ENCODE peak calls at places on chromosomes 13 and 19, in ten cellular contexts. One of them, this sample, is unnamed.

GRCh38 chr19:35106291-35106583 is 9.4 kb upstream of the FXYD3 start:
- DNase-seq in NCI-H1436: no peak
- DNase-seq in fibroblast of mammary gland: no peak
- DNase-seq in lower leg skin: no peak
- DNase-seq in right cardiac atrium: peak; percentile 46
- DNase-seq in GDM1: no peak
- DNase-seq in AG09309: no peak
- DNase-seq in NCI-H526: no peak
- DNase-seq in GM10248: no peak
- DNase-seq in stimulated activated CD4-positive, alpha-beta T cell treated with anti-CD3 and anti-CD28 coated beads, TNF-alpha, amount 100 ng/mL, for 4 hours: no peak
- DNase-seq in this sample: no peak

GRCh38 chr19:42524250-42524649 is 4.0 kb downstream of the CEACAM1 start:
- DNase-seq in NCI-H1436: no peak
- DNase-seq in fibroblast of mammary gland: no peak
- DNase-seq in lower leg skin: peak; percentile 76
- DNase-seq in right cardiac atrium: no peak
- DNase-seq in GDM1: no peak
- DNase-seq in AG09309: no peak
- DNase-seq in NCI-H526: no peak
- DNase-seq in GM10248: no peak
- DNase-seq in stimulated activated CD4-positive, alpha-beta T cell treated with anti-CD3 and anti-CD28 coated beads, TNF-alpha, amount 100 ng/mL, for 4 hours: no peak
- DNase-seq in this sample: no peak

GRCh38 chr13:35471466-35472307 is 4.8 kb downstream of the MAB21L1 start:
- DNase-seq in NCI-H1436: no peak
- DNase-seq in fibroblast of mammary gland: peak; percentile 75
- DNase-seq in lower leg skin: no peak
- DNase-seq in right cardiac atrium: peak; percentile 43
- DNase-seq in GDM1: no peak
- DNase-seq in AG09309: no peak
- DNase-seq in NCI-H526: no peak
- DNase-seq in GM10248: no peak
- DNase-seq in stimulated activated CD4-positive, alpha-beta T cell treated with anti-CD3 and anti-CD28 coated beads, TNF-alpha, amount 100 ng/mL, for 4 hours: no peak
- DNase-seq in this sample: no peak

GRCh38 chr19:15631817-15632216 is 8.9 kb upstream of the CYP4F3 start:
- DNase-seq in NCI-H1436: no peak
- DNase-seq in fibroblast of mammary gland: peak; percentile 1
- DNase-seq in lower leg skin: no peak
- DNase-seq in right cardiac atrium: peak; percentile 53
- DNase-seq in GDM1: no peak
- DNase-seq in AG09309: no peak
- DNase-seq in NCI-H526: no peak
- DNase-seq in GM10248: no peak
- DNase-seq in stimulated activated CD4-positive, alpha-beta T cell treated with anti-CD3 and anti-CD28 coated beads, TNF-alpha, amount 100 ng/mL, for 4 hours: no peak
- DNase-seq in this sample: no peak

GRCh38 chr19:18098891-18099622 is 1.5 kb downstream of the MAST3 start:
- DNase-seq in NCI-H1436: no peak
- DNase-seq in fibroblast of mammary gland: no peak
- DNase-seq in lower leg skin: no peak
- DNase-seq in right cardiac atrium: peak; percentile 57
- DNase-seq in GDM1: no peak
- DNase-seq in AG09309: no peak
- DNase-seq in NCI-H526: no peak
- DNase-seq in GM10248: peak; percentile 84
- DNase-seq in stimulated activated CD4-positive, alpha-beta T cell treated with anti-CD3 and anti-CD28 coated beads, TNF-alpha, amount 100 ng/mL, for 4 hours: no peak
- DNase-seq in this sample: no peak

GRCh38 chr13:100381595-100382224 is 206.9 kb downstream of the GGACT start:
- DNase-seq in NCI-H1436: no peak
- DNase-seq in fibroblast of mammary gland: peak; percentile 41
- DNase-seq in lower leg skin: no peak
- DNase-seq in right cardiac atrium: peak; percentile 22
- DNase-seq in GDM1: no peak
- DNase-seq in AG09309: no peak
- DNase-seq in NCI-H526: no peak
- DNase-seq in GM10248: no peak
- DNase-seq in stimulated activated CD4-positive, alpha-beta T cell treated with anti-CD3 and anti-CD28 coated beads, TNF-alpha, amount 100 ng/mL, for 4 hours: no peak
- DNase-seq in this sample: no peak

GRCh38 chr19:2053601-2054389 is 2.8 kb upstream of the MKNK2 start:
- DNase-seq in NCI-H1436: no peak
- DNase-seq in fibroblast of mammary gland: no peak
- DNase-seq in lower leg skin: no peak
- DNase-seq in right cardiac atrium: peak; percentile 95
- DNase-seq in GDM1: no peak
- DNase-seq in AG09309: no peak
- DNase-seq in NCI-H526: no peak
- DNase-seq in GM10248: no peak
- DNase-seq in stimulated activated CD4-positive, alpha-beta T cell treated with anti-CD3 and anti-CD28 coated beads, TNF-alpha, amount 100 ng/mL, for 4 hours: no peak
- DNase-seq in this sample: no peak

GRCh38 chr19:38184815-38185214 is 39.2 kb downstream of the DPF1 start:
- DNase-seq in NCI-H1436: no peak
- DNase-seq in fibroblast of mammary gland: no peak
- DNase-seq in lower leg skin: no peak
- DNase-seq in right cardiac atrium: no peak
- DNase-seq in GDM1: no peak
- DNase-seq in AG09309: no peak
- DNase-seq in NCI-H526: no peak
- DNase-seq in GM10248: no peak
- DNase-seq in stimulated activated CD4-positive, alpha-beta T cell treated with anti-CD3 and anti-CD28 coated beads, TNF-alpha, amount 100 ng/mL, for 4 hours: no peak
- DNase-seq in this sample: no peak

GRCh38 chr19:56295531-56296455 is 18.8 kb downstream of the ZSCAN5A start:
- DNase-seq in NCI-H1436: no peak
- DNase-seq in fibroblast of mammary gland: no peak
- DNase-seq in lower leg skin: no peak
- DNase-seq in right cardiac atrium: no peak
- DNase-seq in GDM1: no peak
- DNase-seq in AG09309: no peak
- DNase-seq in NCI-H526: no peak
- DNase-seq in GM10248: no peak
- DNase-seq in stimulated activated CD4-positive, alpha-beta T cell treated with anti-CD3 and anti-CD28 coated beads, TNF-alpha, amount 100 ng/mL, for 4 hours: no peak
- DNase-seq in this sample: no peak

GRCh38 chr13:39350461-39350881 is 252.5 kb downstream of the LHFPL6 start:
- DNase-seq in NCI-H1436: no peak
- DNase-seq in fibroblast of mammary gland: no peak
- DNase-seq in lower leg skin: no peak
- DNase-seq in right cardiac atrium: peak; percentile 60
- DNase-seq in GDM1: no peak
- DNase-seq in AG09309: no peak
- DNase-seq in NCI-H526: no peak
- DNase-seq in GM10248: no peak
- DNase-seq in stimulated activated CD4-positive, alpha-beta T cell treated with anti-CD3 and anti-CD28 coated beads, TNF-alpha, amount 100 ng/mL, for 4 hours: no peak
- DNase-seq in this sample: no peak

GRCh38 chr13:44031555-44031954 is 151.9 kb downstream of the LACC1 start:
- DNase-seq in NCI-H1436: no peak
- DNase-seq in fibroblast of mammary gland: no peak
- DNase-seq in lower leg skin: no peak
- DNase-seq in right cardiac atrium: no peak
- DNase-seq in GDM1: no peak
- DNase-seq in AG09309: no peak
- DNase-seq in NCI-H526: no peak
- DNase-seq in GM10248: no peak
- DNase-seq in stimulated activated CD4-positive, alpha-beta T cell treated with anti-CD3 and anti-CD28 coated beads, TNF-alpha, amount 100 ng/mL, for 4 hours: no peak
- DNase-seq in this sample: no peak

GRCh38 chr19:43595605-43595998 is 332 bp downstream of the IRGQ start:
- DNase-seq in NCI-H1436: no peak
- DNase-seq in fibroblast of mammary gland: no peak
- DNase-seq in lower leg skin: no peak
- DNase-seq in right cardiac atrium: no peak
- DNase-seq in GDM1: no peak
- DNase-seq in AG09309: no peak
- DNase-seq in NCI-H526: no peak
- DNase-seq in GM10248: no peak
- DNase-seq in stimulated activated CD4-positive, alpha-beta T cell treated with anti-CD3 and anti-CD28 coated beads, TNF-alpha, amount 100 ng/mL, for 4 hours: no peak
- DNase-seq in this sample: no peak

GRCh38 chr13:29654807-29655547 is 59.5 kb upstream of the SLC7A1 start:
- DNase-seq in NCI-H1436: no peak
- DNase-seq in fibroblast of mammary gland: peak; percentile 93
- DNase-seq in lower leg skin: no peak
- DNase-seq in right cardiac atrium: no peak
- DNase-seq in GDM1: no peak
- DNase-seq in AG09309: peak; percentile 66
- DNase-seq in NCI-H526: no peak
- DNase-seq in GM10248: no peak
- DNase-seq in stimulated activated CD4-positive, alpha-beta T cell treated with anti-CD3 and anti-CD28 coated beads, TNF-alpha, amount 100 ng/mL, for 4 hours: no peak
- DNase-seq in this sample: peak; percentile 63

GRCh38 chr13:106533101-106533939 is 2.1 kb downstream of the EFNB2 start:
- DNase-seq in NCI-H1436: peak; percentile 51
- DNase-seq in fibroblast of mammary gland: peak; percentile 78
- DNase-seq in lower leg skin: peak; percentile 94
- DNase-seq in right cardiac atrium: peak; percentile 93
- DNase-seq in GDM1: no peak
- DNase-seq in AG09309: no peak
- DNase-seq in NCI-H526: peak; percentile 67
- DNase-seq in GM10248: peak; percentile 41
- DNase-seq in stimulated activated CD4-positive, alpha-beta T cell treated with anti-CD3 and anti-CD28 coated beads, TNF-alpha, amount 100 ng/mL, for 4 hours: no peak
- DNase-seq in this sample: no peak

GRCh38 chr13:68304287-68304893 is 1074.3 kb upstream of the PCDH9 start:
- DNase-seq in NCI-H1436: no peak
- DNase-seq in fibroblast of mammary gland: peak; percentile 8
- DNase-seq in lower leg skin: no peak
- DNase-seq in right cardiac atrium: no peak
- DNase-seq in GDM1: no peak
- DNase-seq in AG09309: no peak
- DNase-seq in NCI-H526: no peak
- DNase-seq in GM10248: peak; percentile 17
- DNase-seq in stimulated activated CD4-positive, alpha-beta T cell treated with anti-CD3 and anti-CD28 coated beads, TNF-alpha, amount 100 ng/mL, for 4 hours: no peak
- DNase-seq in this sample: no peak

GRCh38 chr13:71118779-71119364 is 748.1 kb downstream of the DACH1 start:
- DNase-seq in NCI-H1436: no peak
- DNase-seq in fibroblast of mammary gland: no peak
- DNase-seq in lower leg skin: no peak
- DNase-seq in right cardiac atrium: no peak
- DNase-seq in GDM1: no peak
- DNase-seq in AG09309: no peak
- DNase-seq in NCI-H526: no peak
- DNase-seq in GM10248: no peak
- DNase-seq in stimulated activated CD4-positive, alpha-beta T cell treated with anti-CD3 and anti-CD28 coated beads, TNF-alpha, amount 100 ng/mL, for 4 hours: no peak
- DNase-seq in this sample: no peak

GRCh38 chr13:41658057-41658642 is 200.8 kb downstream of the RGCC start:
- DNase-seq in NCI-H1436: no peak
- DNase-seq in fibroblast of mammary gland: peak; percentile 60
- DNase-seq in lower leg skin: no peak
- DNase-seq in right cardiac atrium: no peak
- DNase-seq in GDM1: no peak
- DNase-seq in AG09309: peak; percentile 25
- DNase-seq in NCI-H526: no peak
- DNase-seq in GM10248: no peak
- DNase-seq in stimulated activated CD4-positive, alpha-beta T cell treated with anti-CD3 and anti-CD28 coated beads, TNF-alpha, amount 100 ng/mL, for 4 hours: no peak
- DNase-seq in this sample: no peak

GRCh38 chr19:6590458-6591319 is at the start of gene CD70:
- DNase-seq in NCI-H1436: no peak
- DNase-seq in fibroblast of mammary gland: no peak
- DNase-seq in lower leg skin: peak; percentile 92
- DNase-seq in right cardiac atrium: peak; percentile 60
- DNase-seq in GDM1: peak; percentile 83
- DNase-seq in AG09309: no peak
- DNase-seq in NCI-H526: peak; percentile 58
- DNase-seq in GM10248: peak; percentile 84
- DNase-seq in stimulated activated CD4-positive, alpha-beta T cell treated with anti-CD3 and anti-CD28 coated beads, TNF-alpha, amount 100 ng/mL, for 4 hours: peak; percentile 18
- DNase-seq in this sample: no peak

GRCh38 chr19:45913874-45914830 is at the start of gene NANOS2:
- DNase-seq in NCI-H1436: no peak
- DNase-seq in fibroblast of mammary gland: no peak
- DNase-seq in lower leg skin: no peak
- DNase-seq in right cardiac atrium: no peak
- DNase-seq in GDM1: no peak
- DNase-seq in AG09309: no peak
- DNase-seq in NCI-H526: no peak
- DNase-seq in GM10248: no peak
- DNase-seq in stimulated activated CD4-positive, alpha-beta T cell treated with anti-CD3 and anti-CD28 coated beads, TNF-alpha, amount 100 ng/mL, for 4 hours: no peak
- DNase-seq in this sample: no peak